ENCODE peak calls at places on chromosomes 1 and 21, in eight cellular contexts. One of them, this sample, is unnamed.

GRCh38 chr1:55938376-55938850 is 641.0 kb downstream of the PLPP3 start:
- DNase-seq in Right ventricle myocardium superior: peak; percentile 56
- DNase-seq in HT1080: no peak
- DNase-seq in HFF-Myc: no peak
- DNase-seq in adrenal gland: no peak
- DNase-seq in activated CD4-positive, alpha-beta T cell treated with anti-CD3 and anti-CD28 coated beads, Interleukin-2, amount 50 U/mL, for 48 hours: no peak
- DNase-seq in anterior cingulate cortex: no peak
- DNase-seq in HCEC 1CT: no peak
- DNase-seq in this sample: peak; percentile 44

GRCh38 chr1:7863756-7864328 is 11.0 kb upstream of the UTS2 start:
- DNase-seq in Right ventricle myocardium superior: no peak
- DNase-seq in HT1080: no peak
- DNase-seq in HFF-Myc: no peak
- DNase-seq in adrenal gland: no peak
- DNase-seq in activated CD4-positive, alpha-beta T cell treated with anti-CD3 and anti-CD28 coated beads, Interleukin-2, amount 50 U/mL, for 48 hours: no peak
- DNase-seq in anterior cingulate cortex: no peak
- DNase-seq in HCEC 1CT: no peak
- DNase-seq in this sample: no peak

GRCh38 chr1:214901718-214902117 is 180.8 kb upstream of the KCNK2 start:
- DNase-seq in Right ventricle myocardium superior: no peak
- DNase-seq in HT1080: peak; percentile 88
- DNase-seq in HFF-Myc: no peak
- DNase-seq in adrenal gland: no peak
- DNase-seq in activated CD4-positive, alpha-beta T cell treated with anti-CD3 and anti-CD28 coated beads, Interleukin-2, amount 50 U/mL, for 48 hours: no peak
- DNase-seq in anterior cingulate cortex: no peak
- DNase-seq in HCEC 1CT: peak; percentile 83
- DNase-seq in this sample: no peak

GRCh38 chr1:14140800-14141526 is 441.0 kb downstream of the PRDM2 start:
- DNase-seq in Right ventricle myocardium superior: peak; percentile 84
- DNase-seq in HT1080: no peak
- DNase-seq in HFF-Myc: no peak
- DNase-seq in adrenal gland: no peak
- DNase-seq in activated CD4-positive, alpha-beta T cell treated with anti-CD3 and anti-CD28 coated beads, Interleukin-2, amount 50 U/mL, for 48 hours: no peak
- DNase-seq in anterior cingulate cortex: peak; percentile 70
- DNase-seq in HCEC 1CT: no peak
- DNase-seq in this sample: peak; percentile 81

GRCh38 chr21:42107881-42108553 is 36.9 kb downstream of the UMODL1 start:
- DNase-seq in Right ventricle myocardium superior: peak; percentile 76
- DNase-seq in HT1080: peak; percentile 68
- DNase-seq in HFF-Myc: no peak
- DNase-seq in adrenal gland: peak; percentile 82
- DNase-seq in activated CD4-positive, alpha-beta T cell treated with anti-CD3 and anti-CD28 coated beads, Interleukin-2, amount 50 U/mL, for 48 hours: peak; percentile 65
- DNase-seq in anterior cingulate cortex: peak; percentile 44
- DNase-seq in HCEC 1CT: peak; percentile 20
- DNase-seq in this sample: peak; percentile 89

GRCh38 chr1:55822896-55823295 is 607.7 kb upstream of the USP24 start:
- DNase-seq in Right ventricle myocardium superior: no peak
- DNase-seq in HT1080: no peak
- DNase-seq in HFF-Myc: no peak
- DNase-seq in adrenal gland: no peak
- DNase-seq in activated CD4-positive, alpha-beta T cell treated with anti-CD3 and anti-CD28 coated beads, Interleukin-2, amount 50 U/mL, for 48 hours: no peak
- DNase-seq in anterior cingulate cortex: no peak
- DNase-seq in HCEC 1CT: no peak
- DNase-seq in this sample: no peak

GRCh38 chr1:221939598-221939997 is 197.7 kb upstream of the DUSP10 start:
- DNase-seq in Right ventricle myocardium superior: no peak
- DNase-seq in HT1080: no peak
- DNase-seq in HFF-Myc: no peak
- DNase-seq in adrenal gland: no peak
- DNase-seq in activated CD4-positive, alpha-beta T cell treated with anti-CD3 and anti-CD28 coated beads, Interleukin-2, amount 50 U/mL, for 48 hours: no peak
- DNase-seq in anterior cingulate cortex: no peak
- DNase-seq in HCEC 1CT: no peak
- DNase-seq in this sample: no peak

GRCh38 chr1:218953448-218953847 is 220.2 kb upstream of the LYPLAL1 start:
- DNase-seq in Right ventricle myocardium superior: no peak
- DNase-seq in HT1080: no peak
- DNase-seq in HFF-Myc: no peak
- DNase-seq in adrenal gland: no peak
- DNase-seq in activated CD4-positive, alpha-beta T cell treated with anti-CD3 and anti-CD28 coated beads, Interleukin-2, amount 50 U/mL, for 48 hours: no peak
- DNase-seq in anterior cingulate cortex: no peak
- DNase-seq in HCEC 1CT: no peak
- DNase-seq in this sample: no peak

GRCh38 chr1:36824390-36824861 is 209.9 kb downstream of the GRIK3 start:
- DNase-seq in Right ventricle myocardium superior: no peak
- DNase-seq in HT1080: no peak
- DNase-seq in HFF-Myc: no peak
- DNase-seq in adrenal gland: no peak
- DNase-seq in activated CD4-positive, alpha-beta T cell treated with anti-CD3 and anti-CD28 coated beads, Interleukin-2, amount 50 U/mL, for 48 hours: no peak
- DNase-seq in anterior cingulate cortex: peak; percentile 57
- DNase-seq in HCEC 1CT: no peak
- DNase-seq in this sample: peak; percentile 59

GRCh38 chr1:110346690-110347089 is 7.5 kb downstream of the RBM15 start:
- DNase-seq in Right ventricle myocardium superior: no peak
- DNase-seq in HT1080: no peak
- DNase-seq in HFF-Myc: no peak
- DNase-seq in adrenal gland: no peak
- DNase-seq in activated CD4-positive, alpha-beta T cell treated with anti-CD3 and anti-CD28 coated beads, Interleukin-2, amount 50 U/mL, for 48 hours: no peak
- DNase-seq in anterior cingulate cortex: no peak
- DNase-seq in HCEC 1CT: no peak
- DNase-seq in this sample: no peak

GRCh38 chr1:7669559-7670208 is 101.4 kb upstream of the VAMP3 start:
- DNase-seq in Right ventricle myocardium superior: peak; percentile 61
- DNase-seq in HT1080: peak; percentile 23
- DNase-seq in HFF-Myc: no peak
- DNase-seq in adrenal gland: peak; percentile 37
- DNase-seq in activated CD4-positive, alpha-beta T cell treated with anti-CD3 and anti-CD28 coated beads, Interleukin-2, amount 50 U/mL, for 48 hours: peak; percentile 61
- DNase-seq in anterior cingulate cortex: peak; percentile 80
- DNase-seq in HCEC 1CT: peak; percentile 28
- DNase-seq in this sample: peak; percentile 81

GRCh38 chr1:7062346-7063061 is 277.2 kb downstream of the CAMTA1 start:
- DNase-seq in Right ventricle myocardium superior: no peak
- DNase-seq in HT1080: no peak
- DNase-seq in HFF-Myc: no peak
- DNase-seq in adrenal gland: no peak
- DNase-seq in activated CD4-positive, alpha-beta T cell treated with anti-CD3 and anti-CD28 coated beads, Interleukin-2, amount 50 U/mL, for 48 hours: no peak
- DNase-seq in anterior cingulate cortex: no peak
- DNase-seq in HCEC 1CT: no peak
- DNase-seq in this sample: no peak

GRCh38 chr1:29805122-29805895 is 569.0 kb downstream of the PTPRU start:
- DNase-seq in Right ventricle myocardium superior: no peak
- DNase-seq in HT1080: no peak
- DNase-seq in HFF-Myc: no peak
- DNase-seq in adrenal gland: no peak
- DNase-seq in activated CD4-positive, alpha-beta T cell treated with anti-CD3 and anti-CD28 coated beads, Interleukin-2, amount 50 U/mL, for 48 hours: no peak
- DNase-seq in anterior cingulate cortex: no peak
- DNase-seq in HCEC 1CT: no peak
- DNase-seq in this sample: peak; percentile 45

GRCh38 chr1:33173091-33173490 is 8.8 kb downstream of the TRIM62 start:
- DNase-seq in Right ventricle myocardium superior: no peak
- DNase-seq in HT1080: no peak
- DNase-seq in HFF-Myc: no peak
- DNase-seq in adrenal gland: no peak
- DNase-seq in activated CD4-positive, alpha-beta T cell treated with anti-CD3 and anti-CD28 coated beads, Interleukin-2, amount 50 U/mL, for 48 hours: no peak
- DNase-seq in anterior cingulate cortex: no peak
- DNase-seq in HCEC 1CT: no peak
- DNase-seq in this sample: no peak

GRCh38 chr1:212488436-212489283 is 55.9 kb downstream of the NENF start:
- DNase-seq in Right ventricle myocardium superior: no peak
- DNase-seq in HT1080: no peak
- DNase-seq in HFF-Myc: no peak
- DNase-seq in adrenal gland: peak; percentile 30
- DNase-seq in activated CD4-positive, alpha-beta T cell treated with anti-CD3 and anti-CD28 coated beads, Interleukin-2, amount 50 U/mL, for 48 hours: no peak
- DNase-seq in anterior cingulate cortex: peak; percentile 40
- DNase-seq in HCEC 1CT: peak; percentile 18
- DNase-seq in this sample: no peak

GRCh38 chr1:193069748-193070394 is 10.5 kb downstream of the RO60 start:
- DNase-seq in Right ventricle myocardium superior: no peak
- DNase-seq in HT1080: peak; percentile 39
- DNase-seq in HFF-Myc: no peak
- DNase-seq in adrenal gland: no peak
- DNase-seq in activated CD4-positive, alpha-beta T cell treated with anti-CD3 and anti-CD28 coated beads, Interleukin-2, amount 50 U/mL, for 48 hours: no peak
- DNase-seq in anterior cingulate cortex: no peak
- DNase-seq in HCEC 1CT: peak; percentile 46
- DNase-seq in this sample: no peak

GRCh38 chr1:168088511-168089325 is 48.0 kb downstream of the GPR161 start:
- DNase-seq in Right ventricle myocardium superior: no peak
- DNase-seq in HT1080: no peak
- DNase-seq in HFF-Myc: no peak
- DNase-seq in adrenal gland: no peak
- DNase-seq in activated CD4-positive, alpha-beta T cell treated with anti-CD3 and anti-CD28 coated beads, Interleukin-2, amount 50 U/mL, for 48 hours: no peak
- DNase-seq in anterior cingulate cortex: no peak
- DNase-seq in HCEC 1CT: peak; percentile 20
- DNase-seq in this sample: no peak

GRCh38 chr1:9338354-9339250 is 45.9 kb downstream of the SPSB1 start:
- DNase-seq in Right ventricle myocardium superior: peak; percentile 66
- DNase-seq in HT1080: no peak
- DNase-seq in HFF-Myc: no peak
- DNase-seq in adrenal gland: no peak
- DNase-seq in activated CD4-positive, alpha-beta T cell treated with anti-CD3 and anti-CD28 coated beads, Interleukin-2, amount 50 U/mL, for 48 hours: no peak
- DNase-seq in anterior cingulate cortex: no peak
- DNase-seq in HCEC 1CT: no peak
- DNase-seq in this sample: no peak

GRCh38 chr1:244778356-244778755 is 57.1 kb upstream of the COX20 start:
- DNase-seq in Right ventricle myocardium superior: no peak
- DNase-seq in HT1080: peak; percentile 82
- DNase-seq in HFF-Myc: peak; percentile 68
- DNase-seq in adrenal gland: no peak
- DNase-seq in activated CD4-positive, alpha-beta T cell treated with anti-CD3 and anti-CD28 coated beads, Interleukin-2, amount 50 U/mL, for 48 hours: no peak
- DNase-seq in anterior cingulate cortex: no peak
- DNase-seq in HCEC 1CT: peak; percentile 91
- DNase-seq in this sample: no peak

GRCh38 chr1:148362141-148362929 is 120.8 kb downstream of the PPIAL4G start:
- DNase-seq in Right ventricle myocardium superior: no peak
- DNase-seq in HT1080: no peak
- DNase-seq in HFF-Myc: no peak
- DNase-seq in adrenal gland: no peak
- DNase-seq in activated CD4-positive, alpha-beta T cell treated with anti-CD3 and anti-CD28 coated beads, Interleukin-2, amount 50 U/mL, for 48 hours: peak; percentile 55
- DNase-seq in anterior cingulate cortex: no peak
- DNase-seq in HCEC 1CT: no peak
- DNase-seq in this sample: no peak

GRCh38 chr1:77605246-77606026 is 77.0 kb downstream of the ZZZ3 start:
- DNase-seq in Right ventricle myocardium superior: peak; percentile 73
- DNase-seq in HT1080: peak; percentile 43
- DNase-seq in HFF-Myc: peak; percentile 22
- DNase-seq in adrenal gland: peak; percentile 68
- DNase-seq in activated CD4-positive, alpha-beta T cell treated with anti-CD3 and anti-CD28 coated beads, Interleukin-2, amount 50 U/mL, for 48 hours: no peak
- DNase-seq in anterior cingulate cortex: peak; percentile 32
- DNase-seq in HCEC 1CT: peak; percentile 16
- DNase-seq in this sample: peak; percentile 80

GRCh38 chr1:23533288-23534130 is 2.5 kb upstream of the E2F2 start:
- DNase-seq in Right ventricle myocardium superior: no peak
- DNase-seq in HT1080: no peak
- DNase-seq in HFF-Myc: no peak
- DNase-seq in adrenal gland: no peak
- DNase-seq in activated CD4-positive, alpha-beta T cell treated with anti-CD3 and anti-CD28 coated beads, Interleukin-2, amount 50 U/mL, for 48 hours: no peak
- DNase-seq in anterior cingulate cortex: no peak
- DNase-seq in HCEC 1CT: no peak
- DNase-seq in this sample: no peak

GRCh38 chr1:8666394-8667167 is 150.9 kb downstream of the RERE start:
- DNase-seq in Right ventricle myocardium superior: no peak
- DNase-seq in HT1080: no peak
- DNase-seq in HFF-Myc: no peak
- DNase-seq in adrenal gland: no peak
- DNase-seq in activated CD4-positive, alpha-beta T cell treated with anti-CD3 and anti-CD28 coated beads, Interleukin-2, amount 50 U/mL, for 48 hours: no peak
- DNase-seq in anterior cingulate cortex: no peak
- DNase-seq in HCEC 1CT: no peak
- DNase-seq in this sample: no peak

GRCh38 chr1:23693599-23693998 is 2.0 kb downstream of the RPL11 start:
- DNase-seq in Right ventricle myocardium superior: no peak
- DNase-seq in HT1080: peak; percentile 45
- DNase-seq in HFF-Myc: no peak
- DNase-seq in adrenal gland: no peak
- DNase-seq in activated CD4-positive, alpha-beta T cell treated with anti-CD3 and anti-CD28 coated beads, Interleukin-2, amount 50 U/mL, for 48 hours: no peak
- DNase-seq in anterior cingulate cortex: no peak
- DNase-seq in HCEC 1CT: no peak
- DNase-seq in this sample: no peak

GRCh38 chr1:28369518-28370219 is at the start of gene PHACTR4:
- DNase-seq in Right ventricle myocardium superior: peak; percentile 95
- DNase-seq in HT1080: peak; percentile 93
- DNase-seq in HFF-Myc: peak; percentile 77
- DNase-seq in adrenal gland: peak; percentile 94
- DNase-seq in activated CD4-positive, alpha-beta T cell treated with anti-CD3 and anti-CD28 coated beads, Interleukin-2, amount 50 U/mL, for 48 hours: peak; percentile 86
- DNase-seq in anterior cingulate cortex: peak; percentile 91
- DNase-seq in HCEC 1CT: peak; percentile 95
- DNase-seq in this sample: peak; percentile 97

GRCh38 chr1:68175621-68176398 is 56.5 kb downstream of the WLS start:
- DNase-seq in Right ventricle myocardium superior: peak; percentile 44
- DNase-seq in HT1080: no peak
- DNase-seq in HFF-Myc: no peak
- DNase-seq in adrenal gland: peak; percentile 21
- DNase-seq in activated CD4-positive, alpha-beta T cell treated with anti-CD3 and anti-CD28 coated beads, Interleukin-2, amount 50 U/mL, for 48 hours: no peak
- DNase-seq in anterior cingulate cortex: peak; percentile 4
- DNase-seq in HCEC 1CT: no peak
- DNase-seq in this sample: no peak

GRCh38 chr1:21950734-21951575 is 13.8 kb upstream of the HSPG2 start:
- DNase-seq in Right ventricle myocardium superior: no peak
- DNase-seq in HT1080: no peak
- DNase-seq in HFF-Myc: no peak
- DNase-seq in adrenal gland: no peak
- DNase-seq in activated CD4-positive, alpha-beta T cell treated with anti-CD3 and anti-CD28 coated beads, Interleukin-2, amount 50 U/mL, for 48 hours: no peak
- DNase-seq in anterior cingulate cortex: no peak
- DNase-seq in HCEC 1CT: no peak
- DNase-seq in this sample: peak; percentile 64

GRCh38 chr1:52907068-52907811 is 14.3 kb downstream of the ECHDC2 start:
- DNase-seq in Right ventricle myocardium superior: no peak
- DNase-seq in HT1080: no peak
- DNase-seq in HFF-Myc: no peak
- DNase-seq in adrenal gland: no peak
- DNase-seq in activated CD4-positive, alpha-beta T cell treated with anti-CD3 and anti-CD28 coated beads, Interleukin-2, amount 50 U/mL, for 48 hours: no peak
- DNase-seq in anterior cingulate cortex: no peak
- DNase-seq in HCEC 1CT: no peak
- DNase-seq in this sample: no peak

GRCh38 chr1:8303141-8303540 is 14.8 kb upstream of the SLC45A1 start:
- DNase-seq in Right ventricle myocardium superior: no peak
- DNase-seq in HT1080: no peak
- DNase-seq in HFF-Myc: no peak
- DNase-seq in adrenal gland: no peak
- DNase-seq in activated CD4-positive, alpha-beta T cell treated with anti-CD3 and anti-CD28 coated beads, Interleukin-2, amount 50 U/mL, for 48 hours: no peak
- DNase-seq in anterior cingulate cortex: no peak
- DNase-seq in HCEC 1CT: peak; percentile 37
- DNase-seq in this sample: no peak

GRCh38 chr1:160115545-160116276 is at the start of gene ATP1A2:
- DNase-seq in Right ventricle myocardium superior: peak; percentile 63
- DNase-seq in HT1080: no peak
- DNase-seq in HFF-Myc: no peak
- DNase-seq in adrenal gland: no peak
- DNase-seq in activated CD4-positive, alpha-beta T cell treated with anti-CD3 and anti-CD28 coated beads, Interleukin-2, amount 50 U/mL, for 48 hours: no peak
- DNase-seq in anterior cingulate cortex: peak; percentile 51
- DNase-seq in HCEC 1CT: no peak
- DNase-seq in this sample: no peak

GRCh38 chr1:66298427-66298826 is 235.5 kb upstream of the SGIP1 start:
- DNase-seq in Right ventricle myocardium superior: no peak
- DNase-seq in HT1080: peak; percentile 13
- DNase-seq in HFF-Myc: no peak
- DNase-seq in adrenal gland: no peak
- DNase-seq in activated CD4-positive, alpha-beta T cell treated with anti-CD3 and anti-CD28 coated beads, Interleukin-2, amount 50 U/mL, for 48 hours: no peak
- DNase-seq in anterior cingulate cortex: no peak
- DNase-seq in HCEC 1CT: no peak
- DNase-seq in this sample: no peak

GRCh38 chr1:89528382-89528780 is 3.8 kb downstream of the LRRC8B start:
- DNase-seq in Right ventricle myocardium superior: no peak
- DNase-seq in HT1080: no peak
- DNase-seq in HFF-Myc: no peak
- DNase-seq in adrenal gland: no peak
- DNase-seq in activated CD4-positive, alpha-beta T cell treated with anti-CD3 and anti-CD28 coated beads, Interleukin-2, amount 50 U/mL, for 48 hours: no peak
- DNase-seq in anterior cingulate cortex: no peak
- DNase-seq in HCEC 1CT: no peak
- DNase-seq in this sample: no peak

GRCh38 chr21:23217597-23217996 is 2219.4 kb downstream of the NCAM2 start:
- DNase-seq in Right ventricle myocardium superior: no peak
- DNase-seq in HT1080: peak; percentile 59
- DNase-seq in HFF-Myc: no peak
- DNase-seq in adrenal gland: no peak
- DNase-seq in activated CD4-positive, alpha-beta T cell treated with anti-CD3 and anti-CD28 coated beads, Interleukin-2, amount 50 U/mL, for 48 hours: no peak
- DNase-seq in anterior cingulate cortex: no peak
- DNase-seq in HCEC 1CT: no peak
- DNase-seq in this sample: no peak

GRCh38 chr1:77541162-77541545 is 141.3 kb downstream of the ZZZ3 start:
- DNase-seq in Right ventricle myocardium superior: no peak
- DNase-seq in HT1080: no peak
- DNase-seq in HFF-Myc: no peak
- DNase-seq in adrenal gland: no peak
- DNase-seq in activated CD4-positive, alpha-beta T cell treated with anti-CD3 and anti-CD28 coated beads, Interleukin-2, amount 50 U/mL, for 48 hours: no peak
- DNase-seq in anterior cingulate cortex: no peak
- DNase-seq in HCEC 1CT: no peak
- DNase-seq in this sample: no peak

This sample was measured in kidney.